ENCODE peak calls at places on chromosomes 3 and 15, in nine cellular contexts. V is astrocyte of the cerebellum, I is tibial nerve, M is tibial artery, S is GM06990, D is heart left ventricle, R is PC-3, C is AG10803, X is osteocyte. E is an unnamed sample.

GRCh38 chr3:183291511-183292031 is 38.5 kb downstream of the B3GNT5 start:
- DNase-seq in V (peak), I (no peak), M (no peak), S (no peak), D (no peak), R (peak), C (peak), X (no peak), E (no peak)

GRCh38 chr3:197222816-197223419 is 75.5 kb downstream of the DLG1 start:
- DNase-seq in V (no peak), I (no peak), M (no peak), S (no peak), D (no peak), R (no peak), C (no peak), X (no peak), E (no peak)

GRCh38 chr15:34621675-34622074 is 38.2 kb upstream of the GOLGA8B start:
- DNase-seq in V (peak), I (no peak), M (no peak), S (no peak), D (no peak), R (peak), C (peak), X (no peak), E (no peak)

GRCh38 chr3:151925876-151926275 is 52.4 kb downstream of the SUCNR1 start:
- DNase-seq in V (peak), I (no peak), M (no peak), S (no peak), D (no peak), R (peak), C (peak), X (no peak), E (no peak)

GRCh38 chr3:71305246-71306206 is 278.0 kb downstream of the FOXP1 start:
- DNase-seq in V (peak), I (no peak), M (peak), S (no peak), D (peak), R (peak), C (no peak), X (no peak), E (no peak)

GRCh38 chr3:36792342-36792741 is 28.0 kb upstream of the DCLK3 start:
- DNase-seq in V (no peak), I (no peak), M (no peak), S (no peak), D (no peak), R (peak), C (peak), X (no peak), E (peak)

GRCh38 chr3:33439421-33440327 is 531 bp downstream of the UBP1 start:
- DNase-seq in V (no peak), I (peak), M (peak), S (peak), D (peak), R (peak), C (peak), X (peak), E (peak)

GRCh38 chr15:70318594-70318993 is 220.9 kb upstream of the TLE3 start:
- DNase-seq in V (no peak), I (no peak), M (no peak), S (no peak), D (no peak), R (no peak), C (peak), X (peak), E (no peak)

GRCh38 chr3:57816471-57817105 is 60.5 kb downstream of the SLMAP start:
- DNase-seq in V (no peak), I (no peak), M (no peak), S (no peak), D (no peak), R (peak), C (no peak), X (no peak), E (no peak)

GRCh38 chr3:62051506-62051905 is 321.8 kb downstream of the FEZF2 start:
- DNase-seq in V (peak), I (no peak), M (no peak), S (no peak), D (no peak), R (no peak), C (peak), X (no peak), E (no peak)

GRCh38 chr15:91098451-91098850 is 1.6 kb upstream of the SV2B start:
- DNase-seq in V (no peak), I (no peak), M (no peak), S (no peak), D (no peak), R (no peak), C (no peak), X (no peak), E (no peak)

GRCh38 chr3:34998905-34999304 is 640.4 kb upstream of the ARPP21 start:
- DNase-seq in V (no peak), I (no peak), M (no peak), S (no peak), D (no peak), R (no peak), C (no peak), X (no peak), E (no peak)

GRCh38 chr15:50358805-50359204 is 3.8 kb upstream of the GABPB1 start:
- DNase-seq in V (no peak), I (no peak), M (no peak), S (no peak), D (no peak), R (peak), C (peak), X (no peak), E (peak)

GRCh38 chr15:68205949-68206539 is 912 bp upstream of the CALML4 start:
- DNase-seq in V (no peak), I (no peak), M (peak), S (no peak), D (peak), R (no peak), C (no peak), X (no peak), E (peak)

GRCh38 chr15:82012908-82013307 is 32.9 kb downstream of the MEX3B start:
- DNase-seq in V (no peak), I (no peak), M (no peak), S (no peak), D (no peak), R (no peak), C (no peak), X (no peak), E (no peak)

GRCh38 chr15:29031502-29032228 is 145.9 kb downstream of the APBA2 start:
- DNase-seq in V (no peak), I (no peak), M (no peak), S (no peak), D (no peak), R (no peak), C (no peak), X (no peak), E (no peak)

GRCh38 chr15:52234596-52235541 is 43.7 kb upstream of the GNB5 start:
- DNase-seq in V (no peak), I (no peak), M (no peak), S (peak), D (no peak), R (no peak), C (no peak), X (no peak), E (peak)

GRCh38 chr3:65810277-65810676 is 228.4 kb downstream of the MAGI1 start:
- DNase-seq in V (no peak), I (no peak), M (no peak), S (no peak), D (no peak), R (no peak), C (peak), X (no peak), E (no peak)

GRCh38 chr3:191484461-191484860 is 23.5 kb downstream of the PYDC2 start:
- DNase-seq in V (no peak), I (no peak), M (no peak), S (no peak), D (no peak), R (peak), C (no peak), X (no peak), E (no peak)

GRCh38 chr15:45230246-45230965 is 21.6 kb upstream of the SLC28A2 start:
- DNase-seq in V (no peak), I (no peak), M (no peak), S (no peak), D (no peak), R (peak), C (no peak), X (no peak), E (no peak)

GRCh38 chr3:126300761-126301481 is 56.3 kb downstream of the KLF15 start:
- DNase-seq in V (peak), I (no peak), M (peak), S (no peak), D (peak), R (no peak), C (peak), X (no peak), E (peak)

GRCh38 chr3:149120051-149120972 is 9.1 kb upstream of the HPS3 start:
- DNase-seq in V (peak), I (no peak), M (no peak), S (peak), D (no peak), R (peak), C (peak), X (no peak), E (peak)

GRCh38 chr3:89113887-89114840 is 6.7 kb downstream of the EPHA3 start:
- DNase-seq in V (peak), I (peak), M (peak), S (peak), D (peak), R (peak), C (peak), X (peak), E (peak)

GRCh38 chr3:196603683-196604082 is 35.2 kb downstream of the FBXO45 start:
- DNase-seq in V (no peak), I (no peak), M (no peak), S (no peak), D (no peak), R (no peak), C (no peak), X (peak), E (no peak)

GRCh38 chr3:114608293-114608692 is 314.5 kb downstream of the TIGIT start:
- DNase-seq in V (peak), I (no peak), M (no peak), S (no peak), D (no peak), R (peak), C (peak), X (no peak), E (no peak)

GRCh38 chr3:64248247-64248646 is 23.0 kb upstream of the PRICKLE2 start:
- DNase-seq in V (no peak), I (no peak), M (no peak), S (no peak), D (no peak), R (no peak), C (no peak), X (no peak), E (no peak)

GRCh38 chr3:184320099-184320445 is 5.7 kb downstream of the EIF4G1 start:
- DNase-seq in V (peak), I (peak), M (peak), S (no peak), D (peak), R (peak), C (peak), X (peak), E (peak)

GRCh38 chr3:51974277-51974962 is 444 bp upstream of the ABHD14A start:
- DNase-seq in V (no peak), I (no peak), M (peak), S (no peak), D (no peak), R (no peak), C (no peak), X (no peak), E (no peak)

GRCh38 chr3:64388886-64389285 is 163.6 kb upstream of the PRICKLE2 start:
- DNase-seq in V (peak), I (no peak), M (no peak), S (no peak), D (no peak), R (no peak), C (no peak), X (no peak), E (no peak)

GRCh38 chr15:33126559-33127290 is 67.8 kb downstream of the FMN1 start:
- DNase-seq in V (peak), I (peak), M (peak), S (no peak), D (peak), R (peak), C (peak), X (peak), E (no peak)

GRCh38 chr3:52402706-52403270 is 42.1 kb downstream of the SEMA3G start:
- DNase-seq in V (no peak), I (no peak), M (no peak), S (no peak), D (no peak), R (no peak), C (no peak), X (no peak), E (no peak)

GRCh38 chr3:177830411-177830849 is 633.1 kb upstream of the TBL1XR1 start:
- DNase-seq in V (peak), I (no peak), M (peak), S (no peak), D (no peak), R (peak), C (peak), X (no peak), E (no peak)

GRCh38 chr3:103181175-103181574 is 746.4 kb downstream of the ZPLD1 start:
- DNase-seq in V (no peak), I (no peak), M (no peak), S (no peak), D (no peak), R (peak), C (no peak), X (no peak), E (no peak)

GRCh38 chr3:126365351-126366274 is 8.4 kb upstream of the KLF15 start:
- DNase-seq in V (no peak), I (peak), M (no peak), S (no peak), D (no peak), R (no peak), C (no peak), X (no peak), E (no peak)

GRCh38 chr15:42159381-42160015 is 3.1 kb upstream of the PLA2G4F start:
- DNase-seq in V (no peak), I (no peak), M (no peak), S (no peak), D (peak), R (no peak), C (no peak), X (no peak), E (no peak)

GRCh38 chr3:42814914-42815507 is 5.8 kb downstream of the ACKR2 start:
- DNase-seq in V (no peak), I (no peak), M (no peak), S (no peak), D (no peak), R (no peak), C (no peak), X (no peak), E (no peak)
- TF ChIP-seq CTCF in V (no peak), I (no peak), M (no peak), S (no peak), D (no peak), R (no peak), C (no peak), X (no peak), E (no peak)

GRCh38 chr15:83886321-83886720 is 232.4 kb downstream of the ADAMTSL3 start:
- DNase-seq in V (no peak), I (no peak), M (no peak), S (no peak), D (no peak), R (no peak), C (no peak), X (no peak), E (no peak)
- TF ChIP-seq CTCF in V (no peak), I (no peak), M (no peak), S (no peak), D (no peak), R (no peak), C (no peak), X (no peak), E (no peak)

DNA sequence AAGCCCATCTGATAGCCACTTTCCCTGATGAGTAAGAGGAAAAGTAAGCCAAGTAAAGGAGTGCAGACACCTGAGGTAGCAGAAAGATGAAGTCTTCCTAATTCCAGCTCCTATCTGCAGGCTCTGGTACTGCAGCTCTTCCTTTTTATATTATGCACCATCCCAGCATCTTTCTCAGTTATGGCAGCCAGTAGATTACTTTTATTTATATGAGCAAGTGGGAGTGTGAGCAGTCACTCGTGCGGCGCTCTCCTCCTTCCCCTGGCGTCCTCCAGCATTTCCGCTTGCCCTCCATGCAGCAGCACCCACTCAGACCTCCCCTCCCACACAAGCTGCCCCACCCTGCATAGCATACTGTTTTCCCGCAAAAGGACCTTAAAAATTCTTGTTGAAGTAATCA is 465.9 kb upstream of the DPPA4 start:
- DNase-seq in V (no peak), I (no peak), M (no peak), S (no peak), D (no peak), R (peak), C (no peak), X (no peak), E (no peak)
- TF ChIP-seq CTCF in V (peak), I (no peak), M (no peak), S (peak), D (no peak), R (peak), C (peak), X (peak), E (no peak)

GRCh38 chr3:159234306-159234705 is 432.5 kb downstream of the MFSD1 start:
- DNase-seq in V (no peak), I (no peak), M (no peak), S (no peak), D (no peak), R (peak), C (peak), X (no peak), E (no peak)

GRCh38 chr3:159239054-159239453 is 437.2 kb downstream of the MFSD1 start:
- DNase-seq in V (no peak), I (no peak), M (no peak), S (no peak), D (no peak), R (no peak), C (peak), X (no peak), E (no peak)

GRCh38 chr3:159236306-159236705 is 434.5 kb downstream of the MFSD1 start:
- DNase-seq in V (no peak), I (no peak), M (no peak), S (no peak), D (no peak), R (no peak), C (peak), X (no peak), E (no peak)

GRCh38 chr3:159237221-159237620 is 435.4 kb downstream of the MFSD1 start:
- DNase-seq in V (no peak), I (no peak), M (no peak), S (no peak), D (no peak), R (no peak), C (peak), X (no peak), E (no peak)

GRCh38 chr3:159238646-159239045 is 436.8 kb downstream of the MFSD1 start:
- DNase-seq in V (no peak), I (no peak), M (no peak), S (no peak), D (no peak), R (no peak), C (no peak), X (no peak), E (no peak)
- TF ChIP-seq CTCF in V (no peak), I (no peak), M (no peak), S (no peak), D (no peak), R (no peak), C (no peak), X (no peak), E (no peak)

DNA sequence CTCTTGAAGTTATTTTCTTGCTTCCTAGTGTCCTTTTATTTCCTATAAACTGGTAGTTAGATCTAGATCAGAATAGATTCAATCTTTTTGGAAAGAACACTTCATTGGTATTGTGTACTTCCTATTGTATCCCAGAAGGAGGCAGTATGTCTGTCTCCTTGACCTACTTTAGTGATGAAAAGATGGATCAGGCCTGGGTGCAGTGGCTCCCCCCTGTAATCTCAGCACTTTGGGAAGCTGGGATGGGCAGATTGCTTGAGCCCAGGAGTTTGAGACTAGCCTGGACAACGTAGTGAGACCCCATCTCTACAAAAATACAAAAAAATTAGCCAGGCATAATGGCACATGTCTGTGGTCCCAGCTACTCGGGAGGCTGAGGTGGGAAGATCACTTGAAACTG is 12.0 kb downstream of the BSN start:
- DNase-seq in V (no peak), I (no peak), M (no peak), S (no peak), D (no peak), R (peak), C (peak), X (no peak), E (no peak)
- TF ChIP-seq CTCF in V (peak), I (no peak), M (no peak), S (peak), D (no peak), R (peak), C (peak), X (peak), E (peak)

GRCh38 chr3:44337253-44337652 is 1.3 kb upstream of the TCAIM start:
- DNase-seq in V (no peak), I (no peak), M (no peak), S (no peak), D (no peak), R (peak), C (peak), X (no peak), E (no peak)

GRCh38 chr3:44339990-44340389 is 1.4 kb downstream of the TCAIM start:
- DNase-seq in V (no peak), I (no peak), M (no peak), S (no peak), D (no peak), R (no peak), C (no peak), X (no peak), E (no peak)

GRCh38 chr3:44338010-44338827 is at the start of gene TCAIM:
- DNase-seq in V (peak), I (peak), M (peak), S (peak), D (peak), R (peak), C (peak), X (peak), E (peak)

GRCh38 chr3:44339181-44339741 is 695 bp downstream of the TCAIM start:
- DNase-seq in V (no peak), I (no peak), M (no peak), S (no peak), D (no peak), R (no peak), C (no peak), X (no peak), E (no peak)

GRCh38 chr3:44338828-44339127 is 212 bp downstream of the TCAIM start:
- DNase-seq in V (no peak), I (no peak), M (no peak), S (no peak), D (no peak), R (no peak), C (no peak), X (no peak), E (no peak)
- TF ChIP-seq CTCF in V (no peak), I (no peak), M (no peak), S (no peak), D (no peak), R (no peak), C (no peak), X (no peak), E (no peak)

GRCh38 chr3:21894459-21895083 is 143.6 kb upstream of the ZNF385D start:
- DNase-seq in V (peak), I (no peak), M (no peak), S (no peak), D (no peak), R (peak), C (peak), X (no peak), E (no peak)
- TF ChIP-seq CTCF in V (peak), I (peak), M (peak), S (peak), D (peak), R (peak), C (peak), X (peak), E (peak)

E was measured in GM10248.